ENCODE peak calls at places on chromosomes 12 and 14, in eight cellular contexts. Y is lower leg skin, R is right lobe of liver, T is ovary, K is breast epithelium, P is body of pancreas, V is A549, X is spleen. S is an unnamed sample.

GRCh38 chr14:103708750-103709187 is 6.5 kb downstream of the XRCC3 start:
- DNase-seq in Y (no peak), R (no peak), T (no peak), K (no peak), P (peak; percentile 54), V (no peak), X (no peak), S (no peak)

GRCh38 chr14:68949236-68949965 is 29.7 kb downstream of the ACTN1 start:
- DNase-seq in Y (no peak), R (no peak), T (no peak), K (no peak), P (no peak), V (no peak), X (no peak), S (no peak)

GRCh38 chr14:101039755-101040138 is 136.2 kb upstream of the RTL1 start:
- DNase-seq in Y (no peak), R (no peak), T (peak; percentile 10), K (no peak), P (no peak), V (no peak), X (peak; percentile 52), S (no peak)

GRCh38 chr12:26799741-26800140 is 33.3 kb downstream of the ITPR2 start:
- DNase-seq in Y (no peak), R (no peak), T (no peak), K (no peak), P (no peak), V (no peak), X (no peak), S (no peak)

GRCh38 chr12:110458756-110459155 is 8.6 kb upstream of the ARPC3 start:
- DNase-seq in Y (no peak), R (no peak), T (no peak), K (no peak), P (no peak), V (no peak), X (no peak), S (no peak)

GRCh38 chr12:121579981-121580868 is 598 bp downstream of the KDM2B start:
- DNase-seq in Y (peak; percentile 53), R (peak; percentile 74), T (peak; percentile 77), K (peak; percentile 71), P (peak; percentile 73), V (peak; percentile 67), X (peak; percentile 92), S (no peak)

GRCh38 chr14:101557321-101557695 is 4.0 kb upstream of the DIO3 start:
- DNase-seq in Y (no peak), R (no peak), T (peak; percentile 17), K (no peak), P (no peak), V (no peak), X (no peak), S (no peak)

GRCh38 chr14:90534091-90534837 is 137.4 kb downstream of the CALM1 start:
- DNase-seq in Y (no peak), R (no peak), T (no peak), K (no peak), P (no peak), V (no peak), X (no peak), S (no peak)

GRCh38 chr14:104865631-104866441 is 768 bp downstream of the CEP170B start:
- DNase-seq in Y (peak; percentile 59), R (peak; percentile 66), T (peak; percentile 57), K (no peak), P (peak; percentile 68), V (peak; percentile 58), X (peak; percentile 77), S (no peak)
- TF ChIP-seq POLR2A in Y (no peak), R (no peak), T (no peak), K (no peak), P (peak; percentile 53), V (peak; percentile 19), X (no peak), S (no peak)

DNA sequence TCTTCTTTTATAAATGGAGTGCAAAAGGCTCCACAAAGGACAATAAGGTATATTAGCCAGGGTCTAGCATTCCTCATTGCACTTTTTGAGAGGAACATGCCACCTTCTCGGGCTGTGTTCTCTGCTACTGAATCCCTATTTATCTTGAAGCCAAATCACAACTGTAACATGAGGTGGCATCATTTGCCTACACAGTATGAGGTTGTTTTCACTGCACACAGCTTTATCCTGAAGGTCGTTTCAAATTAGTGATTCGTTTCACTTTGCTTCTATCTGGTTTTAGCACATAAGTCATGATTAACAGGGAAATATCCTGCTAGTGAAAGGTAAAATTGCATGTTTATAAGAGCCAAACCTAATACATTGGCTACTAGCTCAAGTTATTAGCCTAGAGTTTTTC is 153.8 kb downstream of the SLC35F4 start:
- DNase-seq in Y (no peak), R (no peak), T (no peak), K (no peak), P (no peak), V (no peak), X (no peak), S (no peak)
- TF ChIP-seq CTCF in Y (no peak), R (no peak), T (no peak), K (no peak), P (no peak), V (no peak), X (no peak), S (no peak)

GRCh38 chr14:74904623-74905503 is 18.2 kb downstream of the RPS6KL1 start:
- DNase-seq in Y (no peak), R (no peak), T (no peak), K (no peak), P (no peak), V (no peak), X (no peak), S (no peak)
- TF ChIP-seq POLR2A in Y (no peak), R (no peak), T (no peak), K (no peak), P (no peak), V (no peak), X (no peak), S (no peak)

DNA sequence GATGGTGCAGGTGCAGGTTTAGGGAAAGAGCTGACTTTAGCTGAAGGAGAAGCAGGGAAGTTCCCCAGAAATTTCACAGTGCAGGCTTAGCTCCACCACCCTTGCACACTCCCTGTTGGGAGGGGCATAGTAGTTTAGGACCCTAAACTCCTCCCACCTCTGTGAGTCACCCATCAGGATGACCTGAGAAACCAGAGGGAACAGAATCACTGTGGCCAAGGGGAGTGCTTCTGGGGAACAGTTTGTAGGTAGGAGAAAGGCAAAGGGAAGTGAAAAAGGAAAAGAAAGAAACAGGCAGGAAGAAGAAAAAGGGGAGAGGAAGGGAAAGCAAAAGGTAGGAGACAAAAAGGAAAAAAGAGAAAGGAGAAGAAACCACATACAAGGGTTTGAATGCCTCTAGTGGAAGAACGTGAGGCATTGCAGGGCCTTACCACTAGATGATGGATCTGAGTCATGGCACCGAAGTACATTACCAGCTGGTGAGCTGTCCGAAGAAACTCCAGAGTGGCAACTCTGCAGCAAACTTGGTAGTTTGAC is 404.2 kb downstream of the SLC6A15 start:
- DNase-seq in Y (no peak), R (no peak), T (no peak), K (no peak), P (no peak), V (peak; percentile 60), X (no peak), S (no peak)
- TF ChIP-seq CTCF in Y (no peak), R (no peak), T (no peak), K (no peak), P (no peak), V (no peak), X (no peak), S (no peak)

DNA sequence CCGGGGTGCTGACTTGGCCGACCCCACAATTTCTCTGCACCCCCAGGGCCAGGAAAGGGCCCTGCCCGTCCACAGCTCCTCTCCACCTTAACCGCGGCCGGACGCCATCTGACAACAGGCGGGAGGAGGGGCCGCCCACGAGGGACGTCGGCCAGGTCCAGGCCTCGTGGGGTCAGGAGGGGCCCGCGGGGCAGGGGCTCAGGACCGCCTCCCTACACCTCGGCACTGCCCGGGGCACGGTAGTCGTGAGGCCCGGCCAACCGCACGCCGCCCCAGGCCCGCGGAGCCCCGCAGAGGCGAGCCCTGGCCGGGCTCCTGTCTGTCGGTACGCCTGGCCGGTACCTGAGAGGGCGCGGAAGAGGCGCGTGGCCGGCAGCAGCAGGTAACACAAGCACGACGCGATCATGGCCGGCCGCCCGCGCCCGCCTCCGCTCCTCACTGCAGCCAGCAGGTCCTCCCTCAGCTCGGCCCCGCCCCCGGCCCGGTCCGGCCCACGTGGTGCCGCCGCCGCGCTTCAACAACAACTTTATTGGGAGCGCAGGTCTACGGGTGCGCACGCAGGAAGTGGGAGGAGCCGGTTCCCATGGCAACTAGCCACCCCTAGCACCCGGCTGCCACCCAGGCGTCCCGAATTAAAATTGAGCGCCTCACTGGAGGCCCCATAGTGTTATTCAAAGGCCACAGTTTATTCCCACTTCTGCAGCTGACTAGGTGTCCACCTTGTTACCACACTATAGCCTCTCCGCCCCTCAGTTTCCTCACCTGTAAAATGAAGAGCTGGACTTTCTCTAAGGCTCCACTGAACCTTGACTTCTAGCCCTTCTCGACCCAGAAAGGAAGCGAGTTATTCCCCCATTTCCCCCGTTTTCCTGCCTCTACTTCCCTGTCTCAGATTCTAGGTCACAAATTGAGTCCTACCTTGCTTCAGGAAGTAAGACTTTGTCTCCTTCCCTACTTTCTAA is at the start of gene ANGEL1:
- DNase-seq in Y (peak; percentile 93), R (peak; percentile 97), T (peak; percentile 96), K (peak; percentile 97), P (peak; percentile 99), V (peak; percentile 96), X (peak; percentile 99), S (peak; percentile 94)
- TF ChIP-seq POLR2A in Y (no peak), R (peak; percentile 96), T (peak; percentile 75), K (peak; percentile 58), P (peak; percentile 93), V (peak; percentile 89), X (peak; percentile 58), S (no peak)

DNA sequence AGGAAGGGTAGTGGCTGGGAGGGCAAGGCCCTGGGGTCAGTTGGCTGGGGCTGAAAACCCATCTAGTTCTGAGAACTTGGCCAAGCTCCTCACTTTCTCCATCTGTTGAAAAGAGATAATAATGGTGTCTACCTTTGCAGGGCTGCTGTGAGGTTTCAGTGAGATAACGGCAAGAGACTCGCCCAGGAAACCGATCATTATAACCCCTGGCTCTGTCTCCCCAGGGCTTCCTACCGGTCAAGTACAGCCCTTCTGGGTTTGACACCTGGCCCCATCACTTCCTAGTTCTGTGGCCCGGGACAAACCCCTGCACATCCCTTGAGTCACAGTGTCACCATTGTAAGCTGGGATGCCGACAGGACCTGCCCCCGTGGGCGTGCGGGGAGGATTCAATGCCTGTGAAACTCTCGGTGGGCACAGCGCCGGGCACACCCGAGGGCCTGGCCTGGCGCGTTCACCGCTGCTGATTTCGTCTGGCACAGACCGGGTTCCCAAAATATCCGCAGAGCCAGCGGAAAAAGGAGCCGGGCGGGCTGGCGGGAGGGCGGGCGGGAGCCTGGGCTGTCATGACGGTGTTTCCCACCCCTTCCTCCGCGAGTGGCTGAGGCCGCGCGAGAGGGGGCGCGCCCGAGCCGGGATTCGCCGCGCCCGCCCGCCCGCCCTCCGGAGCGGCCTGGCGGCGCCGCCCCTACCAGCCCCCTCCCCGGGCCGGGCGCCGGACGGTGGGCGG is 4.5 kb downstream of the KMT5A start:
- DNase-seq in Y (peak; percentile 61), R (peak; percentile 87), T (peak; percentile 81), K (peak; percentile 71), P (peak; percentile 75), V (peak; percentile 68), X (peak; percentile 95), S (no peak)
- TF ChIP-seq CTCF in Y (no peak), R (peak; percentile 35), T (no peak), K (no peak), P (no peak), V (peak; percentile 15), X (no peak), S (no peak)

GRCh38 chr14:93956514-93957332 is 19.6 kb downstream of the ASB2 start:
- DNase-seq in Y (no peak), R (no peak), T (no peak), K (no peak), P (no peak), V (no peak), X (peak; percentile 76), S (no peak)
- TF ChIP-seq POLR2A in Y (no peak), R (no peak), T (no peak), K (no peak), P (no peak), V (no peak), X (no peak), S (no peak)

GRCh38 chr12:71138011-71138410 is 19.8 kb downstream of the TSPAN8 start:
- DNase-seq in Y (no peak), R (no peak), T (no peak), K (no peak), P (no peak), V (no peak), X (no peak), S (no peak)
- TF ChIP-seq CTCF in Y (no peak), R (no peak), T (no peak), K (no peak), P (no peak), V (no peak), X (no peak), S (no peak)

S was measured in vagina.